ENCODE peak calls at places on chromosome 4, in six cellular contexts. W is neural crest cell; V is kidney tubule cell; K is lung; S is glutamatergic neuron; P is CD8-positive, alpha-beta memory T cell. C is an unnamed sample.

GRCh38 chr4:109251396-109251795 is 51.1 kb downstream of the COL25A1 start:
- DNase-seq in W (peak; percentile 8), V (peak; percentile 1), K (no peak), S (no peak), P (no peak), C (no peak)

GRCh38 chr4:27692098-27692679 is 831.5 kb downstream of the STIM2 start:
- DNase-seq in W (no peak), V (peak; percentile 57), K (no peak), S (no peak), P (no peak), C (peak; percentile 23)

GRCh38 chr4:123350191-123350544 is 46.4 kb upstream of the SPRY1 start:
- DNase-seq in W (no peak), V (peak; percentile 54), K (no peak), S (no peak), P (no peak), C (peak; percentile 22)

GRCh38 chr4:138643827-138644226 is 371.8 kb upstream of the NOCT start:
- DNase-seq in W (no peak), V (no peak), K (no peak), S (no peak), P (no peak), C (no peak)

GRCh38 chr4:39319678-39320077 is 46.5 kb downstream of the RFC1 start:
- DNase-seq in W (no peak), V (peak; percentile 94), K (no peak), S (no peak), P (no peak), C (peak; percentile 89)

GRCh38 chr4:6362896-6363295 is 93.2 kb downstream of the WFS1 start:
- DNase-seq in W (peak; percentile 68), V (peak; percentile 40), K (no peak), S (no peak), P (no peak), C (peak; percentile 26)

GRCh38 chr4:25351777-25352421 is 25.2 kb upstream of the ANAPC4 start:
- DNase-seq in W (no peak), V (peak; percentile 81), K (no peak), S (no peak), P (no peak), C (peak; percentile 64)

GRCh38 chr4:116358633-116359222 is 726.6 kb downstream of the TRAM1L1 start:
- DNase-seq in W (peak; percentile 55), V (peak; percentile 85), K (peak; percentile 76), S (peak; percentile 72), P (no peak), C (peak; percentile 8)

GRCh38 chr4:42345962-42346544 is 51.2 kb upstream of the SHISA3 start:
- DNase-seq in W (no peak), V (no peak), K (no peak), S (no peak), P (no peak), C (no peak)

GRCh38 chr4:76147454-76148141 is 599 bp downstream of the NUP54 start:
- DNase-seq in W (peak; percentile 55), V (peak; percentile 83), K (peak; percentile 54), S (peak; percentile 70), P (no peak), C (peak; percentile 79)

GRCh38 chr4:7581477-7581876 is 146.7 kb upstream of the PSAPL1 start:
- DNase-seq in W (peak; percentile 63), V (no peak), K (no peak), S (no peak), P (no peak), C (peak; percentile 5)

GRCh38 chr4:39621582-39621981 is 17.1 kb downstream of the SMIM14 start:
- DNase-seq in W (no peak), V (peak; percentile 83), K (peak; percentile 68), S (no peak), P (no peak), C (peak; percentile 91)

GRCh38 chr4:108649863-108650211 is 562 bp upstream of the OSTC start:
- DNase-seq in W (no peak), V (no peak), K (no peak), S (no peak), P (no peak), C (no peak)

GRCh38 chr4:169823685-169824084 is 65.9 kb upstream of the HPF1 start:
- DNase-seq in W (peak; percentile 46), V (peak; percentile 68), K (no peak), S (no peak), P (peak; percentile 33), C (peak; percentile 59)

GRCh38 chr4:15233626-15234025 is 194.2 kb upstream of the C1QTNF7 start:
- DNase-seq in W (no peak), V (no peak), K (no peak), S (no peak), P (no peak), C (peak; percentile 2)

GRCh38 chr4:16289872-16290554 is 63.7 kb upstream of the TAPT1 start:
- DNase-seq in W (peak; percentile 20), V (peak; percentile 41), K (no peak), S (no peak), P (no peak), C (peak; percentile 32)

GRCh38 chr4:180641495-180641894 is 1601.7 kb upstream of the TENM3 start:
- DNase-seq in W (no peak), V (no peak), K (no peak), S (no peak), P (no peak), C (no peak)

GRCh38 chr4:33715996-33716395 is 2528.3 kb downstream of the ARAP2 start:
- DNase-seq in W (no peak), V (peak; percentile 53), K (no peak), S (no peak), P (no peak), C (peak; percentile 96)

GRCh38 chr4:148271166-148271565 is 171.0 kb downstream of the NR3C2 start:
- DNase-seq in W (no peak), V (no peak), K (no peak), S (no peak), P (no peak), C (no peak)

C was measured in LHCN-M2.